ENCODE peak calls at places on chromosomes 16 and 17, in nine cellular contexts. B is body of pancreas, E is fibroblast of lung, Y is heart left ventricle, L is left lung, D is MCF 10A, A is endothelial cell of umbilical vein, S is GM20000, Q is tibial nerve. I is an unnamed sample.

GRCh38 chr17:27319536-27320221 is 25.8 kb downstream of the WSB1 start:
- DNase-seq in B (peak), E (peak), Y (peak), L (no peak), D (peak), A (peak), S (no peak), Q (no peak), I (no peak)

GRCh38 chr16:51317575-51317974 is 166.5 kb upstream of the SALL1 start:
- DNase-seq in B (no peak), E (no peak), Y (no peak), L (no peak), D (no peak), A (no peak), S (no peak), Q (no peak), I (no peak)

GRCh38 chr16:68417711-68418301 is 30.5 kb downstream of the SMPD3 start:
- DNase-seq in B (peak), E (peak), Y (no peak), L (no peak), D (peak), A (peak), S (peak), Q (no peak), I (peak)

GRCh38 chr17:76266244-76266938 is 1.2 kb downstream of the UBALD2 start:
- DNase-seq in B (no peak), E (peak), Y (peak), L (no peak), D (no peak), A (peak), S (no peak), Q (no peak), I (no peak)

GRCh38 chr17:74987909-74988711 is 678 bp downstream of the CDR2L start:
- DNase-seq in B (peak), E (peak), Y (peak), L (peak), D (peak), A (peak), S (no peak), Q (peak), I (peak)

GRCh38 chr17:364308-364707 is 11.7 kb upstream of the RPH3AL start:
- DNase-seq in B (no peak), E (no peak), Y (no peak), L (no peak), D (no peak), A (no peak), S (no peak), Q (no peak), I (no peak)

GRCh38 chr16:65524997-65525396 is 403.1 kb upstream of the CDH11 start:
- DNase-seq in B (no peak), E (peak), Y (peak), L (no peak), D (no peak), A (no peak), S (no peak), Q (no peak), I (no peak)

GRCh38 chr16:78639775-78640174 is 540.3 kb downstream of the WWOX start:
- DNase-seq in B (no peak), E (no peak), Y (no peak), L (no peak), D (no peak), A (no peak), S (no peak), Q (no peak), I (no peak)

GRCh38 chr17:9237661-9238301 is 216.5 kb downstream of the NTN1 start:
- DNase-seq in B (no peak), E (no peak), Y (no peak), L (no peak), D (no peak), A (no peak), S (no peak), Q (no peak), I (no peak)

GRCh38 chr17:75036643-75037268 is 10.0 kb downstream of the ATP5PD start:
- DNase-seq in B (peak), E (peak), Y (peak), L (no peak), D (no peak), A (peak), S (no peak), Q (peak), I (no peak)

GRCh38 chr17:37094391-37094790 is 145.6 kb downstream of the AATF start:
- DNase-seq in B (no peak), E (no peak), Y (no peak), L (no peak), D (no peak), A (no peak), S (no peak), Q (no peak), I (no peak)

GRCh38 chr16:48330847-48331204 is 54.4 kb downstream of the SIAH1 start:
- DNase-seq in B (no peak), E (no peak), Y (no peak), L (no peak), D (no peak), A (no peak), S (no peak), Q (no peak), I (no peak)

GRCh38 chr16:31664683-31665482 is 137.2 kb downstream of the AHSP start:
- DNase-seq in B (no peak), E (peak), Y (no peak), L (no peak), D (no peak), A (no peak), S (no peak), Q (no peak), I (no peak)

GRCh38 chr17:50161023-50161910 is 4.5 kb upstream of the SGCA start:
- DNase-seq in B (peak), E (peak), Y (peak), L (peak), D (peak), A (peak), S (peak), Q (peak), I (no peak)

GRCh38 chr17:42477173-42477572 is 18.5 kb downstream of the ATP6V0A1 start:
- DNase-seq in B (no peak), E (no peak), Y (no peak), L (no peak), D (no peak), A (no peak), S (no peak), Q (no peak), I (no peak)
- TF ChIP-seq CTCF in B (no peak), E (no peak), Y (no peak), L (no peak), D (no peak), A (no peak), S (no peak), Q (no peak), I (no peak)

GRCh38 chr17:68019675-68020450 is 15.7 kb upstream of the KPNA2 start:
- DNase-seq in B (peak), E (peak), Y (peak), L (peak), D (peak), A (peak), S (peak), Q (peak), I (peak)
- TF ChIP-seq CTCF in B (peak), E (peak), Y (peak), L (peak), D (no peak), A (peak), S (no peak), Q (peak), I (peak)

GRCh38 chr16:73122604-73123386 is 74.9 kb upstream of the ZFHX3 start:
- DNase-seq in B (no peak), E (peak), Y (peak), L (no peak), D (no peak), A (peak), S (peak), Q (peak), I (no peak)
- TF ChIP-seq CTCF in B (no peak), E (peak), Y (no peak), L (no peak), D (no peak), A (no peak), S (no peak), Q (no peak), I (no peak)

DNA sequence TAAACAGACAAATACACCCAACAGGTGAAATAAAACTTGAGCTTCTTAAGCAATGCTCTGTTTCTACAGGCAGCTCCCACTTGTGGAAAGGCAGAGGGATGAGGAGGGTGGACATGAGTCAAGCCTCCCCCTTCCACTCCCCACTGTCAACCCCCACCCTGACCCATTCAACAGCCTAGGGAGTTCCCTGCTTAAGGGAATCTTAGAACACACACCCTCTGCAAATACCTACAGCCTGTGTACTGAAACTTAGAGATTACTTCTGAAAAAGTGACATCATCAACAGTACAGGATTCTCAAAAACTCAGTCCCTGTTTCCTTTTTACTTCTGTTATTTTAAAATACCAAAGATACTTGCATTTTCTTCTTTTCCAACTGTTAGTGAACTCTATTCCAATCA is 345.4 kb downstream of the SOX9 start:
- DNase-seq in B (no peak), E (peak), Y (no peak), L (no peak), D (peak), A (no peak), S (peak), Q (no peak), I (no peak)
- TF ChIP-seq CTCF in B (no peak), E (no peak), Y (no peak), L (no peak), D (no peak), A (no peak), S (no peak), Q (no peak), I (no peak)

GRCh38 chr17:47745037-47745380 is 12.0 kb downstream of the TBX21 start:
- DNase-seq in B (no peak), E (no peak), Y (no peak), L (no peak), D (no peak), A (no peak), S (no peak), Q (no peak), I (no peak)

GRCh38 chr17:47744168-47745036 is 11.4 kb downstream of the TBX21 start:
- DNase-seq in B (no peak), E (no peak), Y (no peak), L (no peak), D (no peak), A (no peak), S (no peak), Q (no peak), I (no peak)

GRCh38 chr17:47741109-47741792 is 8.2 kb downstream of the TBX21 start:
- DNase-seq in B (no peak), E (no peak), Y (no peak), L (no peak), D (no peak), A (no peak), S (no peak), Q (no peak), I (no peak)

GRCh38 chr17:47741793-47742145 is 8.7 kb downstream of the TBX21 start:
- DNase-seq in B (no peak), E (no peak), Y (no peak), L (no peak), D (no peak), A (no peak), S (no peak), Q (no peak), I (no peak)

DNA sequence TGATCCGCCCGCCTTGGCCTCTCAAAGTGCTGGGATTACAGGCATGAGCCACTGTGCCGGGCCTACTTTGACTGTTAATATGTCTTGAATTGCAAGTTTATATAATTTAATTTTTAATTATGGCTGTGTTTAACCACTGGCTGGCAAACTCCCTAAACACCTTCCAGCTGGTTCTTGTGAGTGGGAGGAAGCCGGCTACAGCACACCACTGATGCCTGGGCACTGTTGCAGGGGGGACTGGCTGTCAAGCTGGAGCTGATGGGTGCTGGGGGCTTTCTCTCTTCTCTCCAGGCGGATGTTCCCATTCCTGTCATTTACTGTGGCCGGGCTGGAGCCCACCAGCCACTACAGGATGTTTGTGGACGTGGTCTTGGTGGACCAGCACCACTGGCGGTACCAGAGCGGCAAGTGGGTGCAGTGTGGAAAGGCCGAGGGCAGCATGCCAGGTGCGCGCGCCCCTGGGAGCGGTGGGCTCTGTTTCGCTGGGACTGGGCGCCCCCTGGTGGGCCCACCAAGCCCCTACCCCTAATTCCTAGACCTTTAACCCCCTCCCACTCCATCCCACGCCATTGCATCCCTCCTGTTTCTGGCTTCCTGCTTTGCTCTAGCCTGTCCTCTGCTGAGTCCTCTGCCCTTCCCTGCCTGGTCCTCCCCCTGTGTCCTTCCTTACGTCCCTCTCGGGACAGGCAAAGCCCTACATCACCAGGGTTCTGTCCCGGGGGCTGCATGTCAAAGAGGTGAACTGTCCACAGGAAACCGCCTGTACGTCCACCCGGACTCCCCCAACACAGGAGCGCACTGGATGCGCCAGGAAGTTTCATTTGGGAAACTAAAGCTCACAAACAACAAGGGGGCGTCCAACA is 9.5 kb downstream of the TBX21 start:
- DNase-seq in B (no peak), E (no peak), Y (no peak), L (no peak), D (no peak), A (no peak), S (no peak), Q (no peak), I (no peak)
- TF ChIP-seq CTCF in B (no peak), E (no peak), Y (peak), L (no peak), D (peak), A (peak), S (peak), Q (no peak), I (peak)

DNA sequence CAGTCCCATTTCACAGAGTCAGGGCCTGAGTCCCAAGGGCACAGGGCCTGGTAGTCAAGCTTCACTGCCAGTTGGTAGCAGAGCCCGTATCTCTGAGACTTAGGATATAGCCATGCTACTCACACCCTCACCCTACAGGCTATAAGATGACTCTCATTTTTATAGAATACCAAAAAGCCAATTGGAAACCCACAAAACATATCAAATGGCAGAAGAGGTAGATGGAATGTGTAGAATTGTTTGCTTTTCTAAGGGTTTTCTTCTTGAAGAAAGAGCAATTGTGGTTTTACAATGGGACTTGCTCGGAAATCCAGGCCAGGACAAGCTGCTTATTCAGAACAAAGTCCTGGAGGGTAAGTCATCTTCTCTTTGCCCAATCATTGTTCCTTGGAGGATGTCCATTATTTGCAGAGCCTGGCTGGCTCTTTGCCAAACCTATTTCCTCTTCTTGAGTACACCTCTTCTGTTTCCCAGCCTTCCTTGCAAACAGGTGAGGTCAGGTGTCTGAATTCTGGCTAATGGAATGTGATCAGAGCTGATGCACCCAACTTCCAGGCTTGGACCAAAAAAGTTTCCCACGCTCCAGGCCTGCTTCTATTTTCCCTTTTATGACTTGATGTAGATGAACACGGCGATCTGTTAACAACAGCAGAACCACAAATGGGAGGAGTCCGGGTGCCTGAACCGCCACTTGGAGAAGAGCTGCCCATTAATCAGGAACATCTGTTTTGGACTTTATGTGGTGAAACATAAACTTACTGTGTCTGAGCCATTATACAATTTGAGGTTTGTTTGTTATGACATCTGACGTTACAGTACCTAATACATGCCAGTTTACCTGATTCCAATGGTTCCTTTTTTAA is 16.9 kb upstream of the CCL22 start:
- DNase-seq in B (no peak), E (peak), Y (no peak), L (no peak), D (peak), A (no peak), S (no peak), Q (no peak), I (no peak)
- TF ChIP-seq CTCF in B (no peak), E (no peak), Y (no peak), L (no peak), D (no peak), A (no peak), S (no peak), Q (no peak), I (no peak)

DNA sequence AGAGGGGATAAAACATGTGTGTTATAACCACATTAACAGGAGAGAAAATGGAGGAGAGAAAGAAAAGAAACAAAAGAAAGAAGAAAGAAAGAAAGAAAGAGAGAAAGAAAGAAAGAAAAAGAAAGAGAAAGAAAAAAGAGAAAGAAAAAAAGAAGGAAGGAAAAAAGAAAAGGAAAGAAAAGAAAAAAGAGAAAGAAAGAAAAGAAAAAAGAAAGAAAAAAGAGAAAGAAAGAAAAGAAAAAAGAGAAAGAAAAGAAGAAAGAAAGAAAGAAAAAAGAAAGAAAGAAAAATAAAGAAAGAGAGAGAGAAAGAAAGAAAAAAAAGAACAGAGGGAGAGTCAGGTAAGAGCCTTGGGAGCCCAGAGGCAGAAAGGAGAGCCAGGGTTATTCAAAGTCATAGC is 446.6 kb upstream of the ASIC2 start:
- DNase-seq in B (no peak), E (no peak), Y (no peak), L (no peak), D (no peak), A (no peak), S (no peak), Q (no peak), I (no peak)
- TF ChIP-seq CTCF in B (no peak), E (no peak), Y (no peak), L (no peak), D (no peak), A (no peak), S (no peak), Q (no peak), I (no peak)

GRCh38 chr17:17581509-17581908 is 10.0 kb downstream of the PEMT start:
- DNase-seq in B (no peak), E (no peak), Y (no peak), L (no peak), D (no peak), A (no peak), S (no peak), Q (no peak), I (no peak)

GRCh38 chr17:17577373-17577772 is 14.1 kb downstream of the PEMT start:
- DNase-seq in B (no peak), E (no peak), Y (no peak), L (no peak), D (no peak), A (no peak), S (no peak), Q (no peak), I (no peak)

GRCh38 chr17:17582372-17582771 is 9.1 kb downstream of the PEMT start:
- DNase-seq in B (no peak), E (no peak), Y (no peak), L (no peak), D (no peak), A (no peak), S (no peak), Q (no peak), I (no peak)

GRCh38 chr17:17579691-17580090 is 11.8 kb downstream of the PEMT start:
- DNase-seq in B (no peak), E (no peak), Y (no peak), L (no peak), D (no peak), A (no peak), S (no peak), Q (no peak), I (no peak)

DNA sequence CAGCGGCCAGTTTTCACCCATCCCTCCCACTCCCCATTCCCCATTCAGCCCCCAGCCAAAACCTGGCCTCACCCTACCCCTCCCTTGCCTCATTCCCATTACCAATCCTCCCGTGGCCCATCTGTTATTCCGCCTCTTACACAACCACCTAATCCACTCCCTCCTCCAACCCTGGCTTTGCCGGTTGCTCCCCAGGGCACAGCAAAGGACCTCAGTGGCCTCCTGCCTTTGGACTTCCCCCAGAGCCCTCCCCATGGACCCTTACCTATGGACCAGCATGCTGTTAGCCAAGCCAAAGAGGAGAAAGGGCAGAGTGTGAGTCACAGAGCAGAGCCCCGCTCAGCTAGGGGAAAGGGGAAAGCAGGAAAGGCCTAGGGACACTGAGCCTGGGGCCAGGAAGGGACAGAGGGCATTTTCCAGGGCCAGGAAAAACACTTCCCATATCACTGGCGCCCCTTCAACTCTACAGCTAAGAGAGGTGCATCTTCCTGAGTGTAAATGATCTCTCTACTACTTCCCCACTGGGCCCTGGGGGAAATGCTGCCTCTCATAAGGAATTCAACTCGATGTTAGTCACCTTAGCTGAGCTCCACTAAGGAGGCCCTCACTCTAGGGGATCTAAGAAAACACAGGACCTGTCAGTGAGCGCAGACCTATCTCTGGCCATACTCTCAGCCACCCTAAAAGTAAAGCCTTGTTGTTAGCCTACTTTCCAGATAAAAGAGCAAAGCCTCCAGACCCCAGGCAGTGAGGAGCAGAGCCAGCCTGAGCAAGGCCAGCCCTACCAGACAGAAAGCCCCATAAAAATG is 10.6 kb downstream of the PEMT start:
- DNase-seq in B (no peak), E (no peak), Y (no peak), L (no peak), D (no peak), A (no peak), S (no peak), Q (no peak), I (no peak)
- TF ChIP-seq CTCF in B (no peak), E (no peak), Y (no peak), L (no peak), D (no peak), A (no peak), S (no peak), Q (no peak), I (no peak)

GRCh38 chr17:43456661-43457361 is 27.0 kb upstream of the DHX8 start:
- DNase-seq in B (no peak), E (peak), Y (peak), L (no peak), D (peak), A (peak), S (no peak), Q (peak), I (no peak)
- TF ChIP-seq CTCF in B (no peak), E (no peak), Y (no peak), L (no peak), D (no peak), A (no peak), S (no peak), Q (no peak), I (no peak)